ENCODE peak calls at places on chromosomes 16 and 17, in six cellular contexts. C, J, R, G, S and T are unnamed samples.

GRCh38 chr17:55312852-55313251 is 48.1 kb downstream of the HLF start:
- DNase-seq in J (no peak), C (no peak), S (no peak), G (no peak), R (no peak), T (no peak)

GRCh38 chr17:76090517-76091135 is 11.6 kb downstream of the ZACN start:
- DNase-seq in R (no peak), G (no peak), J (no peak), C (no peak), S (no peak), T (no peak)

GRCh38 chr17:42697108-42697811 is 14.9 kb downstream of the CNTNAP1 start:
- DNase-seq in J (no peak), C (no peak), G (no peak), S (no peak), R (no peak), T (no peak)

GRCh38 chr17:37791434-37791833 is 46.6 kb upstream of the HNF1B start:
- DNase-seq in J (peak), R (peak), C (no peak), S (no peak), G (peak), T (peak)

GRCh38 chr17:60421273-60422161 is 772 bp upstream of the CHCT1 start:
- DNase-seq in J (no peak), C (peak), G (peak), R (no peak), S (peak), T (peak)

GRCh38 chr17:67718325-67718941 is 697 bp downstream of the NOL11 start:
- DNase-seq in C (peak), R (peak), J (peak), G (peak), S (no peak), T (peak)

GRCh38 chr17:78324391-78325075 is 35.3 kb downstream of the SOCS3 start:
- DNase-seq in R (peak), J (no peak), C (peak), G (peak), S (no peak), T (peak)

GRCh38 chr16:50616386-50616785 is 64.7 kb downstream of the SNX20 start:
- DNase-seq in C (no peak), J (no peak), R (no peak), G (no peak), S (no peak), T (no peak)

GRCh38 chr16:57600048-57600835 is 28.2 kb upstream of the ADGRG1 start:
- DNase-seq in C (peak), S (peak), R (no peak), G (peak), J (peak), T (peak)

GRCh38 chr16:68512183-68512582 is 26.9 kb upstream of the ZFP90 start:
- DNase-seq in S (no peak), J (no peak), C (no peak), R (no peak), G (no peak), T (no peak)

GRCh38 chr17:57328109-57328882 is 72.0 kb downstream of the MSI2 start:
- DNase-seq in R (no peak), S (no peak), J (no peak), G (no peak), C (no peak), T (no peak)

GRCh38 chr17:4175921-4176802 is 33.2 kb downstream of the CYB5D2 start:
- DNase-seq in S (no peak), G (no peak), J (no peak), R (peak), C (no peak), T (peak)

GRCh38 chr17:62627219-62627903 is at the start of gene MRC2:
- DNase-seq in S (peak), G (peak), J (peak), C (no peak), R (peak), T (peak)

DNA sequence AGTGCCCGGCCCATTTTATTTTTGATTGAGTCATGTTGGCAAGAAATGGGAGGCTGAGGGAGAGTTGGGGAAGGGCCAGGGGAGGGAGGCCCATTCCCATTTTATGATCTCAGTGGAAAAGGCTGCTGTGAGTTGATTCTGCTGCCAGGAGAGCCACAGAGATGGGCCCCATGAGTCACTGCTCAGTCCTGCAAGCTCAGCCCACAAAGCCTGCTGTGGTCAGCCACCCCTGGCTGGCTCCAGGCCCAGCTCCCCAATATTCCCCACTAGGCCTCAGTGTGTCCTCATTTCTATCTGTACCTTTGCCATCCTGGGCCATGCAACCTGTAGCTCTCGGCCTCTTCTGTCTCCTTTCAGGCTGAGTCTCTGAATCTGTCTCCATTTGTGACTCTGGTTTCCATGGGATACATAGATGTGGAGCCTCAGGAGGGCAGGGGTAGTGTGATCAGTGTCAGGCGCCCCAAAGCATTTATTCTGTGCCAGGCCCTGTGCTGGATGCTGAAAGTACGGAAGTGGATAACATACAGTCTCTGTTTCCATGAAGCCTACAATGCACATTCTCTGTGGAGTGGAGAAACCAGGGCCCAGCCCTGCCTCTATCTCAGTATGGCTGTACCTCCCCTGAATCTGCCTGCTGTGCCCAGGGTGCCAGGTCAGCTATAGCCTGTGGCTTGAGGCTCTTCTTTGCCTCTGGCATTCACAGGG is 1.9 kb upstream of the PLEKHG4 start:
- DNase-seq in G (peak), S (no peak), J (peak), R (peak), C (peak), T (no peak)
- TF ChIP-seq CTCF in G (no peak), S (no peak), J (no peak), R (no peak), C (no peak), T (no peak)

GRCh38 chr16:20359997-20360396 is 7.5 kb upstream of the UMOD start:
- DNase-seq in S (peak), C (no peak), R (no peak), G (no peak), J (no peak), T (no peak)
- TF ChIP-seq CTCF in S (no peak), C (no peak), R (no peak), G (no peak), J (no peak), T (peak)

DNA sequence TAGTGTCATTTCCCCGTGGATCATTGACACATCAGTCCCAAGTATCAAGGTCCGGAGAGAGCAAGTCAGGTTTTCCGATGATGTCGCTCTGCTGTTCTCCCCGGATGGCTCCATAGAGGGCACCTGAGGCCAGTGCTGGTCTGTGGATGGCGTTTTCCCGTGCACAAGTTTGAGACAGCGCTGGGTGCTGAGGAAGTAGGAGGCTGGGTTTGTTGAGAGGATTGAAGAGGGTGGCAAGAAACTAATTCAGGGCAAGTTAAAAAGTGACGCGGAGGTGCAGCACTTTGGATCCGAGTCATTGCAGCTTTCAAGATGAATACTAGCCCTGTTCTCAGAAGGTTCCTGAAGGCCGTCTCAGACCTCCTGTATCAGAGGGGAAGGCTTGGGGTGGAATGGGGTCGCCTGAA is 7.7 kb downstream of the NUBP1 start:
- DNase-seq in C (peak), J (no peak), S (no peak), G (no peak), R (no peak), T (no peak)
- TF ChIP-seq CTCF in C (no peak), J (no peak), S (no peak), G (no peak), R (no peak), T (peak)

GRCh38 chr16:47924950-47925349 is 230.8 kb downstream of the ABCC12 start:
- DNase-seq in C (no peak), S (no peak), J (no peak), R (no peak), G (no peak), T (no peak)

GRCh38 chr16:47927330-47927729 is 228.5 kb downstream of the ABCC12 start:
- DNase-seq in R (peak), J (no peak), S (no peak), G (no peak), C (no peak), T (no peak)

GRCh38 chr16:47925811-47926460 is 229.9 kb downstream of the ABCC12 start:
- DNase-seq in R (peak), G (no peak), S (no peak), C (no peak), J (peak), T (no peak)

DNA sequence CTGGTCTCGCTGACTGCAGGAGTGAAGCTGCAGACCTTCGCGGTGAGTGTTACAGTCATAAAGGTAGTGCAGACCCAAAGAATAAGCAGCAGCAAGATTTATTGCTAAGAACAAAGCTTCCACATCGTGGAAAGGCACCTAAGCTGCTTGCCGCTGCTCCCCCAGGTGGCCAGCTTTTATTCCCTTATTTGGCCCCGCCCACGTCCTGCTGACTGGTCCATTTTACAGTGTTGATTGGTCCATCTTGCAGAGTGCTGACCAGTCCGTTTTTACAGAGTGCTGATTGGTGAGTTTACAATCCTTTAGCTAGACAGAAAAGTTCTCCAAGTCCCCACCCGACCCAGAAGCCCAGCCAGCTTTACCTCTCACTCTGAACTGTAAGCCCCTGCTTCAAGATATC is 227.8 kb downstream of the ABCC12 start:
- DNase-seq in C (no peak), G (peak), J (peak), S (no peak), R (no peak), T (no peak)
- TF ChIP-seq CTCF in C (no peak), G (no peak), J (no peak), S (no peak), R (peak), T (peak)

DNA sequence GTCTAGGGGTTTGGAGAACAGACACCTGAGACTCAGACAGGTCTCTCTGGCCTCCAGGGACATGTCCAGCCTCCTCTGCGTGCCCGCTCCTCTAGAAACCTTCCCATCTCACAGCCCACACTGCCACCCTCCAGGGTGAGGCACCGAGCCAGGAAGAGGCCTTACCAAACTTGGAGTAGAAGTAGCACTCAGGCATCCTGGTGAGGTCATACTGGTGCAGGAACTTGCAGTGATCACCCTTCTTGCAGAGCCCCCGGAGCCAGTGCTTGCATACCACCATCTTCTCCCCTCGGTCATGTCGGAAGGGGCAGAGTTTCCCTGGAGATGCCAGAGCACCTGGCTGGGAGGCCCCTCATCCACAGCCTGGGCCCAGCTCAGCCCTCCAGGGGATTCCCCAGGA is 4.2 kb downstream of the CPSF4L start:
- DNase-seq in S (no peak), J (no peak), G (no peak), C (no peak), R (no peak), T (no peak)
- TF ChIP-seq CTCF in S (no peak), J (no peak), G (no peak), C (no peak), R (no peak), T (no peak)

GRCh38 chr17:46770818-46771600 is 47.5 kb downstream of the WNT3 start:
- DNase-seq in J (no peak), C (peak), S (peak), G (peak), R (peak), T (peak)
- TF ChIP-seq CTCF in J (no peak), C (no peak), S (no peak), G (no peak), R (peak), T (no peak)

DNA sequence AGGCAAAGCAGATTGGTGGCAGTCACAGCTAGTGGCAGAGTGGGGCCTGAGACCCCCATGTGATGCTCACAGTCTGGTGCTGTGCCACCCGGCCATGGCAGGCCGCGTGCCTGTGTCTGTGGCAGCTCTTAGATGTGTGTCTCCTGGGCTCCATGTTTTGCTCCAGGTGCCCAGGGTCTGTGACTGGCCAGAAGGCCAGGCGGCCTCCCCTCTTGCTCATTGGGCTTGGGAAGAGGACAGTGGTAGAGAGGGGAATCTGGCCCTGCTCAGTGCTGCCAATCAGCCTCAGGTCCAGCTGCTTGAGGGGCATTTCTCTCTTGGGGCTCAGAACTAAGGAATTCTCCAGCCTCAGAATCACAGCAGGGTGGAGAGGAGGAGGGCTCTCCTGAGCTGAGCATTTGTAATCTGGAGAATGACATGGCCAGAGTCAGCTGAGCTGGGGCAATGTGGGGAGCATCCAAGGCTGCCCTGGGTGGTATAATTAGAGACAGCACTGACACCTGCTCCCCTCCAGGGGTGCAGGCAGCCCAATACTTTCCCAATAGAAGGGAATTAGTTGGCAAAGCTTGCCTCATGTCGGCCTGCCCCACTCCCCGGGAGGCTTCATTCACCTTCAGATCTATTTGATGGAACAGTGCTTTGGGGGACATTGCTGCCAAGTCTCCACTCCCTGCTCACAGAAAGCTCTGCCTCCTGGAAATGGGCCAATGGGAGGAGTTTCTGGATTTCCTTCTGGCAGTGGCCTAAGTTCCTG is 2.7 kb upstream of the LASP1NB start:
- DNase-seq in C (peak), G (peak), R (peak), S (no peak), J (peak), T (no peak)
- TF ChIP-seq CTCF in C (no peak), G (no peak), R (peak), S (no peak), J (no peak), T (no peak)

GRCh38 chr17:71668807-71669206 is 452.0 kb upstream of the SOX9 start:
- DNase-seq in C (no peak), J (no peak), R (no peak), S (no peak), G (no peak), T (no peak)
- TF ChIP-seq CTCF in C (no peak), J (no peak), R (no peak), S (no peak), G (no peak), T (no peak)

GRCh38 chr17:73007447-73007846 is 85.0 kb downstream of the SLC39A11 start:
- DNase-seq in G (peak), S (no peak), J (no peak), R (no peak), C (no peak), T (no peak)

GRCh38 chr17:72998343-72998742 is 94.1 kb downstream of the SLC39A11 start:
- DNase-seq in G (no peak), J (no peak), S (no peak), R (no peak), C (no peak), T (no peak)

GRCh38 chr17:73005360-73005759 is 87.1 kb downstream of the SLC39A11 start:
- DNase-seq in J (no peak), S (no peak), C (no peak), G (no peak), R (no peak), T (no peak)

GRCh38 chr17:72997559-72997958 is 94.9 kb downstream of the SLC39A11 start:
- DNase-seq in J (no peak), R (peak), S (no peak), C (no peak), G (no peak), T (no peak)

GRCh38 chr17:73003487-73003886 is 89.0 kb downstream of the SLC39A11 start:
- DNase-seq in G (no peak), S (no peak), R (no peak), C (no peak), J (peak), T (no peak)
- TF ChIP-seq CTCF in G (no peak), S (no peak), R (no peak), C (no peak), J (no peak), T (no peak)